ENCODE peak calls at places on chromosomes 7 and 10, in seven cellular contexts. Q is SK-N-SH, H is upper lobe of left lung, P is fibroblast of pulmonary artery, C is BJ, T is AG09319, A is ovary. Z is an unnamed sample.

GRCh38 chr7:112225006-112225405 is 18.5 kb downstream of the ZNF277 start:
- DNase-seq in Q (no peak), H (no peak), P (no peak), C (no peak), T (no peak), A (no peak), Z (no peak)

GRCh38 chr7:42494722-42495121 is 257.7 kb upstream of the GLI3 start:
- DNase-seq in Q (no peak), H (no peak), P (no peak), C (no peak), T (no peak), A (no peak), Z (no peak)

GRCh38 chr7:80520199-80520598 is 8.3 kb upstream of the GNAT3 start:
- DNase-seq in Q (no peak), H (no peak), P (no peak), C (no peak), T (no peak), A (no peak), Z (no peak)

GRCh38 chr7:16695621-16696237 is 49.7 kb downstream of the BZW2 start:
- DNase-seq in Q (peak), H (no peak), P (peak), C (no peak), T (no peak), A (no peak), Z (peak)

GRCh38 chr7:4665661-4666060 is 16.4 kb upstream of the FOXK1 start:
- DNase-seq in Q (no peak), H (no peak), P (peak), C (peak), T (peak), A (no peak), Z (no peak)

GRCh38 chr7:45624392-45624760 is 50.2 kb downstream of the ADCY1 start:
- DNase-seq in Q (no peak), H (no peak), P (no peak), C (no peak), T (no peak), A (no peak), Z (no peak)

GRCh38 chr7:65325793-65326432 is 47.7 kb upstream of the ZNF92 start:
- DNase-seq in Q (no peak), H (no peak), P (no peak), C (no peak), T (no peak), A (no peak), Z (no peak)

GRCh38 chr10:5532618-5533097 is 7.9 kb downstream of the CALML3 start:
- DNase-seq in Q (no peak), H (no peak), P (no peak), C (no peak), T (no peak), A (no peak), Z (no peak)

GRCh38 chr7:157846281-157846680 is 509.5 kb downstream of the DNAJB6 start:
- DNase-seq in Q (no peak), H (no peak), P (no peak), C (no peak), T (no peak), A (no peak), Z (no peak)

GRCh38 chr7:155456772-155457543 is 971 bp upstream of the EN2 start:
- DNase-seq in Q (peak), H (peak), P (peak), C (no peak), T (peak), A (peak), Z (peak)

GRCh38 chr7:18896343-18896975 is 221.0 kb downstream of the TWIST1 start:
- DNase-seq in Q (no peak), H (no peak), P (no peak), C (no peak), T (no peak), A (no peak), Z (no peak)

GRCh38 chr7:127239814-127240213 is 12.9 kb downstream of the GRM8 start:
- DNase-seq in Q (no peak), H (no peak), P (no peak), C (no peak), T (no peak), A (no peak), Z (peak)

GRCh38 chr7:116776610-116777289 is 85.6 kb upstream of the CAPZA2 start:
- DNase-seq in Q (no peak), H (no peak), P (peak), C (peak), T (no peak), A (no peak), Z (peak)

GRCh38 chr10:85608706-85609105 is 757.9 kb downstream of the GRID1 start:
- DNase-seq in Q (no peak), H (no peak), P (no peak), C (no peak), T (no peak), A (no peak), Z (no peak)

GRCh38 chr7:22447008-22447407 is 53.0 kb downstream of the STEAP1B start:
- DNase-seq in Q (no peak), H (no peak), P (no peak), C (no peak), T (no peak), A (no peak), Z (no peak)

GRCh38 chr7:92823042-92823441 is 13.3 kb downstream of the CDK6 start:
- DNase-seq in Q (no peak), H (no peak), P (no peak), C (no peak), T (no peak), A (no peak), Z (no peak)

GRCh38 chr7:102306916-102307677 is 20.4 kb downstream of the SH2B2 start:
- DNase-seq in Q (no peak), H (no peak), P (no peak), C (no peak), T (no peak), A (no peak), Z (peak)

GRCh38 chr7:139940866-139941265 is 111.8 kb downstream of the TBXAS1 start:
- DNase-seq in Q (no peak), H (no peak), P (peak), C (no peak), T (no peak), A (no peak), Z (peak)

GRCh38 chr7:73442903-73443542 is 9.4 kb downstream of the FZD9 start:
- DNase-seq in Q (no peak), H (peak), P (no peak), C (no peak), T (no peak), A (no peak), Z (no peak)

GRCh38 chr7:13279854-13280435 is 592.5 kb downstream of the ARL4A start:
- DNase-seq in Q (peak), H (no peak), P (peak), C (no peak), T (no peak), A (no peak), Z (no peak)

GRCh38 chr7:16114633-16115032 is 306.7 kb downstream of the CRPPA start:
- DNase-seq in Q (no peak), H (no peak), P (peak), C (no peak), T (no peak), A (no peak), Z (no peak)

GRCh38 chr10:17206210-17206709 is 4.8 kb upstream of the TRDMT1 start:
- DNase-seq in Q (no peak), H (no peak), P (peak), C (no peak), T (no peak), A (no peak), Z (peak)

GRCh38 chr7:28484276-28484675 is 72.0 kb downstream of the CREB5 start:
- DNase-seq in Q (no peak), H (no peak), P (no peak), C (no peak), T (no peak), A (no peak), Z (no peak)

GRCh38 chr10:3948843-3949242 is 163.8 kb upstream of the KLF6 start:
- DNase-seq in Q (peak), H (no peak), P (peak), C (no peak), T (no peak), A (no peak), Z (peak)

GRCh38 chr10:62726638-62727037 is 77.9 kb upstream of the ADO start:
- DNase-seq in Q (no peak), H (no peak), P (no peak), C (no peak), T (no peak), A (no peak), Z (no peak)

GRCh38 chr10:69344591-69345244 is 66.4 kb downstream of the HK1 start:
- DNase-seq in Q (no peak), H (no peak), P (no peak), C (no peak), T (no peak), A (no peak), Z (peak)

GRCh38 chr10:123301077-123301875 is 147.1 kb downstream of the BUB3 start:
- DNase-seq in Q (peak), H (no peak), P (peak), C (no peak), T (no peak), A (no peak), Z (no peak)

GRCh38 chr10:117138838-117139580 is 939 bp upstream of the VAX1 start:
- DNase-seq in Q (peak), H (no peak), P (no peak), C (no peak), T (no peak), A (no peak), Z (no peak)

GRCh38 chr7:371119-371778 is 81.3 kb downstream of the FOXL3 start:
- DNase-seq in Q (peak), H (no peak), P (no peak), C (no peak), T (no peak), A (peak), Z (no peak)

GRCh38 chr10:397321-398068 is 262.2 kb downstream of the ZMYND11 start:
- DNase-seq in Q (no peak), H (peak), P (no peak), C (no peak), T (no peak), A (no peak), Z (no peak)
- TF ChIP-seq CTCF in Q (no peak), H (no peak), P (no peak), C (no peak), T (no peak), A (no peak), Z (no peak)

DNA sequence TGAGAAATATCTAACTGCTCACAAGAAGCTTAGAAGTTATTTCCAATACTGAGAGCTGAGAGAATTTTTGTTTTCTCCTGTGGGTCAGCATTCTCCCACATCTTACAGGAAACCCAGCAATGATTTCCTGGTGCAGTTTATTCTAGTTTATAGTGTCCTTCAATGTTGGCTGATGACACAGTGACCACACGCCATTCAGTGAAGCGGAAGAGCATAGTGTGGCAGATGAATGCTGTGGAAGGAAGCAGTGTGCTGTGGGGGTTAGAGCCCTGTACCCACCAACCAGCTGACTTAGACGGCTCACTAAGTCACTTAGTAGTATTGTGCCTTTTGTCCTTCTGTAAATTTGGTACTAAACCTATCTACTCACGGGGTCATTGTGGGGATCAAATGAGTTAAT is 1.4 kb upstream of the TMEM26 start:
- DNase-seq in Q (no peak), H (no peak), P (no peak), C (no peak), T (no peak), A (no peak), Z (no peak)
- TF ChIP-seq CTCF in Q (no peak), H (no peak), P (no peak), C (no peak), T (no peak), A (no peak), Z (no peak)

DNA sequence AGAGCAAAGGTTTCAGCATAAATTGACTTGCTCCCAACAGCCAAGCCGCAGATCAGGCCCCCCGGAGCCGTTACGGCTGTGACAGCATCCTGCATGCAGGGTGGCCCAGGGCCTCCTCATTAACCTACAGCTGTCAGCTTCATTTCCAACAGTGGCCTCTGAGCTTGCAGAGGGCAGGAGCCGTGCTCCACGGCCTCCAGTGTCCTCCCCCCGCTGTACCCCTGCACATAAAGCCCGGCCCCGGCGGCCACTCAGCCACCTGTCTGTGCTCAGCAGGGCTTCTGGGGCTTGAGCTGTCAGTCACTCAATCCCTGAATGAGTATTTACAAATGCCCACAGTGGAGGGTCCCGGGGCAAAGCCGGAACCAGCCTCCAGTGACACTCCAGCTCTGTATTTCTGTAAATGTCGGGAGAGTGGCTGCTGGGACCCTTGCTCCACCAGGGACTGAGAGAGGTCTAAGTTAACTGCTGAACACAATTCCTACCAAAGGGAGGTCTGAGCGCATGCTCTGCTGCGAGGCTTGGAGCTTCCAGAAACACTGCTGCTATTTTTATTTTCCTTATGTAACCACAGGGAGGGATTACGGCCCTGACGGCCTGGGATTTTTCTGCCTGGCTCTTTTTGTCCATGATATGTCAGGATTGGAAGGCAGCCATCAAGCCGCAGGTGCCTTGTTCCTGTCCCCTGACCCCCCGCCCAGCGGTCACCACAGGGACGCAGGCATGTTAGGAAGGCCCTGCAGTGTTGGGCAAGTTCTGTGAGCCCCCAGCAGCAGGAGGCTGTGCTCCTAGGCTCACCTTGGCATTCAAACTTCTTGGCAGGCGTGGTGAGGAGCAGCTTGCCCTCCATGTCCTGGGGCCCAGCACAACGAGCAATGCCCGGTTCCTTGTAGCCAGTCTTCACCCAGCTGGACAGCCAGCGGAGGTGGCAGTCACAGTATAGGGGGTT is 165.0 kb downstream of the SLIT1 start:
- DNase-seq in Q (no peak), H (peak), P (no peak), C (no peak), T (no peak), A (peak), Z (no peak)
- TF ChIP-seq CTCF in Q (no peak), H (no peak), P (no peak), C (no peak), T (no peak), A (peak), Z (no peak)

GRCh38 chr7:99605527-99605926 is 7.5 kb downstream of the TMEM225B start:
- DNase-seq in Q (no peak), H (no peak), P (no peak), C (no peak), T (no peak), A (no peak), Z (no peak)
- TF ChIP-seq CTCF in Q (no peak), H (no peak), P (no peak), C (no peak), T (no peak), A (no peak), Z (no peak)

GRCh38 chr7:26170663-26171062 is 18.7 kb downstream of the NFE2L3 start:
- DNase-seq in Q (no peak), H (no peak), P (no peak), C (no peak), T (no peak), A (no peak), Z (no peak)

GRCh38 chr7:26169271-26169670 is 17.3 kb downstream of the NFE2L3 start:
- DNase-seq in Q (no peak), H (no peak), P (no peak), C (no peak), T (no peak), A (no peak), Z (no peak)

GRCh38 chr7:26166681-26167266 is 14.8 kb downstream of the NFE2L3 start:
- DNase-seq in Q (no peak), H (no peak), P (no peak), C (no peak), T (no peak), A (no peak), Z (peak)

GRCh38 chr7:26167293-26167934 is 15.4 kb downstream of the NFE2L3 start:
- DNase-seq in Q (no peak), H (no peak), P (no peak), C (no peak), T (no peak), A (no peak), Z (peak)

GRCh38 chr7:26168458-26169023 is 16.5 kb downstream of the NFE2L3 start:
- DNase-seq in Q (no peak), H (no peak), P (no peak), C (no peak), T (no peak), A (no peak), Z (no peak)
- TF ChIP-seq CTCF in Q (peak), H (no peak), P (no peak), C (no peak), T (no peak), A (no peak), Z (no peak)

DNA sequence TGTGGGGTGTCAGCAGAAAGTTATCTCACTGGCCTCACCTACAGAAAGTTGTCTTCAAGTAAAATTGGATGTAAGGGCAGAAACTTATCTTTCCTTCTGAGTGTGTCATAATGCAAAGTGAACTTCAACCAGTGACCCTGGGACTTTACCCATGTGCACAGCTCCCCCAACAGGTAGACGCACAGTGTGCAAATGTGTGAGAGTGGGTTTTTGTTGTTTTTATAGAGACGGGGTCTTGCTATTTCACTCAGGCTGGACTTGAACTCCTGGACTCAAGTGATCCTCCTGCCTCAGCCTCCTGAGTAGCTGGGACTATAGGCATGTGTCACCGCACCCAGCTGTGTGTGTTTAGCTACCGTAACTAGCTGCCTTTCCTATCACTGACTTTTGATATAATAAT is 6.4 kb upstream of the KAZALD1 start:
- DNase-seq in Q (no peak), H (no peak), P (no peak), C (no peak), T (no peak), A (no peak), Z (no peak)
- TF ChIP-seq CTCF in Q (no peak), H (no peak), P (no peak), C (no peak), T (no peak), A (no peak), Z (no peak)

DNA sequence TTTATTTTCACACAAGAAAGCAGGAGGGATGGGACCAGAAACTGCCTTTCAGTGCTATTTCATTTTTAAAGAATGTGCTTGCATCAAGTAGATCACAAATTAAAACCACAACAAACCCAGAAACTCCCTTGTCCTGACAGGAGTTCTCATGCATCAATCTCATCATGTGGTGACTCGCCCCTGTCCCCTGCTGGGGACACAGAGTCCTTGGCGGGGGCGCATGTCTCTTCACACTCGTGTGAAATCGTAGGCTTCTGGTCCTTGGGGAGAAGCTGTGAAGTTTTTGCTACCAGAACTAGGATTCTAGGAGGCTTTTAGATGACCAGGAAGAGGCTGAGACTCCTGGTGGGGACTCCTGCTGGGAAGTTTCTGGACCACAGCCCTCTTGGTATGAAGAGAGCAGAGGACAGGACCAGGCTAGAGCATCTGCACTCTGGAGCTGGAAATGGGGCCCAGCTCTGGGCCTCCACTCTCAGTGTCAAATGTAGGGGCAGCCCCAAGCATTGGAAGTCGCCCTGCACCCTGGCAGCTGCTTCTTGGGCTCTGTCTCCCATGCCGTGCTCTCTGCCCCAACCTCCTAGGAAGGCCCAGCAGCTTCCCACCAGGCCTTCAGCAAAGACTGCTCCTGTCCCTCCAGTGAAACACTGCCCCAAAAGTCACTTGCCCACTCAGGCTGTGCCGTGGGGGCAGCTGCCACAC is 9.8 kb upstream of the OPN4 start:
- DNase-seq in Q (peak), H (no peak), P (no peak), C (no peak), T (no peak), A (no peak), Z (peak)
- TF ChIP-seq CTCF in Q (peak), H (no peak), P (no peak), C (peak), T (peak), A (no peak), Z (no peak)

GRCh38 chr7:2714636-2715035 is 26.6 kb downstream of the AMZ1 start:
- DNase-seq in Q (no peak), H (no peak), P (no peak), C (no peak), T (no peak), A (no peak), Z (no peak)

GRCh38 chr7:2715341-2716231 is 27.6 kb downstream of the AMZ1 start:
- DNase-seq in Q (no peak), H (no peak), P (no peak), C (no peak), T (no peak), A (no peak), Z (peak)

GRCh38 chr7:2713978-2714377 is 26.0 kb downstream of the AMZ1 start:
- DNase-seq in Q (no peak), H (no peak), P (no peak), C (no peak), T (no peak), A (no peak), Z (no peak)

GRCh38 chr7:2711895-2712675 is 24.1 kb downstream of the AMZ1 start:
- DNase-seq in Q (no peak), H (peak), P (no peak), C (no peak), T (no peak), A (no peak), Z (no peak)

GRCh38 chr7:2713370-2713769 is 25.4 kb downstream of the AMZ1 start:
- DNase-seq in Q (peak), H (no peak), P (no peak), C (no peak), T (no peak), A (no peak), Z (no peak)
- TF ChIP-seq CTCF in Q (no peak), H (no peak), P (no peak), C (no peak), T (no peak), A (no peak), Z (no peak)

DNA sequence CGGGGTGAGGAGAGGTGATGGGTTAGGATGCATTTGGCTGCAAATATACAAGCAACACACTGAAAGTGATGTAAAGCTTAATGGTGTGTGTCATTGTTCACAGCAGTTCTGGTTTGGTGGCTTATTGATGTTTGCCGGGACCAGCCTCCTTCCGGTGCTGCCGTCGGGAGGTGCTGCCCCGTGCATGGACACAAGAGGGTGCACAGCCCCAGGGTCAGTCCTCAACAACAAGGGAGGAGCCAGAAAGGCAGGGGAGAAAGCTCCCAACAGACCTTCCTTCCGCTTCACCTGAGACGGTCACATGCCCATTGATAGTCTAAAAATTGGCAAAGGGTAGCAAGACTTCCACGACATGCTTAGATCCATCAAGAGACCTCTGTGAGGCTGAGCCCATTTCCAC is 9.5 kb downstream of the RNF32 start:
- DNase-seq in Q (peak), H (peak), P (peak), C (no peak), T (no peak), A (no peak), Z (peak)
- TF ChIP-seq CTCF in Q (peak), H (peak), P (peak), C (peak), T (peak), A (no peak), Z (peak)

Z was measured in activated CD8-positive, alpha-beta T cell treated with anti-CD3 and anti-CD28 coated beads for 36 hours.